ENCODE peak calls at places on chromosome 9, in seven cellular contexts. J is frontal cortex; I is head of caudate nucleus; Z is mesenteric fat pad; S is neural crest cell; A is stimulated activated CD4-positive, alpha-beta T cell treated with anti-CD3 and anti-CD28 coated beads, Interleukin-4, amount 100 ng/mL, for 1 hour; Q is HT1080. X is an unnamed sample.

GRCh38 chr9:99224445-99224844 is 2.4 kb downstream of the SEC61B start:
- DNase-seq in J (no peak), I (no peak), Z (no peak), S (no peak), A (no peak), Q (no peak), X (no peak)

GRCh38 chr9:99822596-99823391 is 1.1 kb downstream of the NR4A3 start:
- DNase-seq in J (no peak), I (peak), Z (no peak), S (peak), A (peak), Q (peak), X (peak)

GRCh38 chr9:1400983-1401382 is 350.8 kb downstream of the DMRT2 start:
- DNase-seq in J (no peak), I (peak), Z (no peak), S (no peak), A (no peak), Q (no peak), X (no peak)

GRCh38 chr9:36100532-36100931 is 36.0 kb upstream of the GLIPR2 start:
- DNase-seq in J (no peak), I (no peak), Z (no peak), S (no peak), A (no peak), Q (no peak), X (no peak)

GRCh38 chr9:93232388-93232965 is 48.5 kb downstream of the WNK2 start:
- DNase-seq in J (no peak), I (no peak), Z (no peak), S (no peak), A (no peak), Q (no peak), X (no peak)

GRCh38 chr9:2874001-2874750 is 30.3 kb upstream of the PUM3 start:
- DNase-seq in J (no peak), I (no peak), Z (no peak), S (no peak), A (no peak), Q (no peak), X (no peak)

GRCh38 chr9:79573697-79573976 is 1.9 kb downstream of the TLE4 start:
- DNase-seq in J (no peak), I (no peak), Z (no peak), S (no peak), A (no peak), Q (no peak), X (no peak)

GRCh38 chr9:134442486-134443168 is 116.4 kb downstream of the RXRA start:
- DNase-seq in J (no peak), I (no peak), Z (no peak), S (no peak), A (no peak), Q (no peak), X (no peak)

GRCh38 chr9:25542319-25542718 is 135.9 kb downstream of the TUSC1 start:
- DNase-seq in J (no peak), I (no peak), Z (no peak), S (no peak), A (no peak), Q (no peak), X (no peak)

GRCh38 chr9:18673179-18673578 is 199.2 kb downstream of the ADAMTSL1 start:
- DNase-seq in J (no peak), I (no peak), Z (no peak), S (no peak), A (no peak), Q (peak), X (no peak)

GRCh38 chr9:107190031-107190935 is 92.8 kb upstream of the RAD23B start:
- DNase-seq in J (no peak), I (no peak), Z (no peak), S (no peak), A (no peak), Q (peak), X (no peak)

GRCh38 chr9:4662989-4663792 is 1.1 kb downstream of the PLPP6 start:
- DNase-seq in J (no peak), I (no peak), Z (no peak), S (no peak), A (no peak), Q (no peak), X (no peak)

GRCh38 chr9:115591584-115591984 is 473.6 kb upstream of the TNC start:
- DNase-seq in J (peak), I (peak), Z (no peak), S (peak), A (no peak), Q (peak), X (peak)

GRCh38 chr9:125141251-125141650 is 2.1 kb downstream of the SCAI start:
- DNase-seq in J (no peak), I (no peak), Z (no peak), S (no peak), A (no peak), Q (no peak), X (no peak)

GRCh38 chr9:34252670-34253459 is 74.0 kb downstream of the UBAP1 start:
- DNase-seq in J (peak), I (peak), Z (no peak), S (peak), A (peak), Q (peak), X (peak)

GRCh38 chr9:95511952-95512750 is 4.6 kb downstream of the PTCH1 start:
- DNase-seq in J (no peak), I (no peak), Z (no peak), S (no peak), A (no peak), Q (peak), X (no peak)

GRCh38 chr9:79111653-79112052 is 460.1 kb upstream of the TLE4 start:
- DNase-seq in J (no peak), I (no peak), Z (no peak), S (no peak), A (no peak), Q (no peak), X (no peak)

GRCh38 chr9:89481161-89481915 is 16.6 kb downstream of the SEMA4D start:
- DNase-seq in J (no peak), I (no peak), Z (no peak), S (no peak), A (no peak), Q (no peak), X (no peak)

GRCh38 chr9:111582888-111583287 is 16.6 kb downstream of the PTGR1 start:
- DNase-seq in J (no peak), I (no peak), Z (no peak), S (no peak), A (no peak), Q (peak), X (no peak)

GRCh38 chr9:136726118-136726517 is 13.7 kb downstream of the DIPK1B start:
- DNase-seq in J (no peak), I (no peak), Z (no peak), S (no peak), A (no peak), Q (no peak), X (no peak)

GRCh38 chr9:37381094-37381741 is 41.3 kb upstream of the GRHPR start:
- DNase-seq in J (no peak), I (no peak), Z (no peak), S (no peak), A (no peak), Q (no peak), X (no peak)

GRCh38 chr9:126705767-126706697 is 92.3 kb downstream of the LMX1B start:
- DNase-seq in J (peak), I (peak), Z (peak), S (peak), A (peak), Q (peak), X (no peak)

GRCh38 chr9:27791311-27791710 is 218.0 kb upstream of the C9orf72 start:
- DNase-seq in J (no peak), I (no peak), Z (no peak), S (no peak), A (no peak), Q (peak), X (no peak)